ENCODE peak calls at places on chromosomes 6 and 20, in six cellular contexts. One of them, this sample, is unnamed.

GRCh38 chr6:5763407-5763806 is 243.3 kb downstream of the NRN1 start:
- DNase-seq in endodermal cell: peak
- DNase-seq in HCT116: no peak
- DNase-seq in kidney: no peak
- DNase-seq in endothelial cell of umbilical vein: no peak
- DNase-seq in neural progenitor cell: no peak
- DNase-seq in this sample: peak

GRCh38 chr6:6025736-6026135 is 19.0 kb upstream of the NRN1 start:
- DNase-seq in endodermal cell: no peak
- DNase-seq in endothelial cell of umbilical vein: no peak
- DNase-seq in neural progenitor cell: no peak
- DNase-seq in HCT116: no peak
- DNase-seq in kidney: no peak
- DNase-seq in this sample: no peak

GRCh38 chr6:114997813-114998292 is 655.0 kb upstream of the HS3ST5 start:
- DNase-seq in endothelial cell of umbilical vein: no peak
- DNase-seq in neural progenitor cell: no peak
- DNase-seq in HCT116: no peak
- DNase-seq in endodermal cell: no peak
- DNase-seq in kidney: no peak
- DNase-seq in this sample: peak

GRCh38 chr6:122800906-122801305 is 11.8 kb downstream of the SMPDL3A start:
- DNase-seq in HCT116: no peak
- DNase-seq in endodermal cell: no peak
- DNase-seq in neural progenitor cell: no peak
- DNase-seq in endothelial cell of umbilical vein: no peak
- DNase-seq in kidney: no peak
- DNase-seq in this sample: no peak

GRCh38 chr6:62971976-62972658 is 239.2 kb upstream of the FKBP1C start:
- DNase-seq in endodermal cell: no peak
- DNase-seq in HCT116: no peak
- DNase-seq in endothelial cell of umbilical vein: no peak
- DNase-seq in kidney: no peak
- DNase-seq in neural progenitor cell: no peak
- DNase-seq in this sample: no peak

GRCh38 chr6:35417979-35418661 is 34.0 kb upstream of the FANCE start:
- DNase-seq in endothelial cell of umbilical vein: no peak
- DNase-seq in HCT116: no peak
- DNase-seq in kidney: no peak
- DNase-seq in neural progenitor cell: no peak
- DNase-seq in endodermal cell: no peak
- DNase-seq in this sample: no peak

GRCh38 chr20:21145424-21145823 is 19.5 kb downstream of the KIZ start:
- DNase-seq in kidney: no peak
- DNase-seq in endothelial cell of umbilical vein: no peak
- DNase-seq in neural progenitor cell: no peak
- DNase-seq in endodermal cell: no peak
- DNase-seq in HCT116: no peak
- DNase-seq in this sample: no peak

GRCh38 chr20:64138276-64138815 is 25.9 kb upstream of the MYT1 start:
- DNase-seq in endothelial cell of umbilical vein: no peak
- DNase-seq in neural progenitor cell: no peak
- DNase-seq in kidney: peak
- DNase-seq in endodermal cell: no peak
- DNase-seq in HCT116: no peak
- DNase-seq in this sample: no peak

GRCh38 chr6:106162926-106163325 is 76.8 kb downstream of the PRDM1 start:
- DNase-seq in endodermal cell: no peak
- DNase-seq in kidney: no peak
- DNase-seq in endothelial cell of umbilical vein: no peak
- DNase-seq in HCT116: no peak
- DNase-seq in neural progenitor cell: no peak
- DNase-seq in this sample: no peak

GRCh38 chr20:23710771-23711170 is 21.9 kb upstream of the CST4 start:
- DNase-seq in HCT116: no peak
- DNase-seq in kidney: no peak
- DNase-seq in endodermal cell: no peak
- DNase-seq in neural progenitor cell: no peak
- DNase-seq in endothelial cell of umbilical vein: no peak
- DNase-seq in this sample: no peak

GRCh38 chr6:154382707-154383106 is 26.1 kb upstream of the IPCEF1 start:
- DNase-seq in kidney: no peak
- DNase-seq in endodermal cell: no peak
- DNase-seq in neural progenitor cell: no peak
- DNase-seq in endothelial cell of umbilical vein: no peak
- DNase-seq in HCT116: no peak
- DNase-seq in this sample: no peak

GRCh38 chr20:43220612-43221011 is 30.9 kb upstream of the PTPRT start:
- DNase-seq in HCT116: no peak
- DNase-seq in neural progenitor cell: no peak
- DNase-seq in endodermal cell: no peak
- DNase-seq in kidney: no peak
- DNase-seq in endothelial cell of umbilical vein: no peak
- DNase-seq in this sample: no peak

GRCh38 chr6:75147512-75147911 is 58.3 kb downstream of the COL12A1 start:
- DNase-seq in endodermal cell: no peak
- DNase-seq in endothelial cell of umbilical vein: no peak
- DNase-seq in kidney: no peak
- DNase-seq in HCT116: no peak
- DNase-seq in neural progenitor cell: no peak
- DNase-seq in this sample: peak

GRCh38 chr6:122122202-122122601 is 277.2 kb upstream of the HSF2 start:
- DNase-seq in HCT116: no peak
- DNase-seq in endodermal cell: no peak
- DNase-seq in endothelial cell of umbilical vein: no peak
- DNase-seq in neural progenitor cell: no peak
- DNase-seq in kidney: no peak
- DNase-seq in this sample: no peak

GRCh38 chr6:33909737-33910136 is 105.9 kb upstream of the MLN start:
- DNase-seq in endodermal cell: no peak
- DNase-seq in kidney: no peak
- DNase-seq in neural progenitor cell: no peak
- DNase-seq in HCT116: no peak
- DNase-seq in endothelial cell of umbilical vein: no peak
- DNase-seq in this sample: no peak

GRCh38 chr20:6058684-6059295 is 4.9 kb upstream of the LRRN4 start:
- DNase-seq in kidney: no peak
- DNase-seq in HCT116: no peak
- DNase-seq in endodermal cell: peak
- DNase-seq in neural progenitor cell: no peak
- DNase-seq in endothelial cell of umbilical vein: no peak
- DNase-seq in this sample: no peak

GRCh38 chr6:140401666-140402255 is 1027.3 kb upstream of the CITED2 start:
- DNase-seq in kidney: no peak
- DNase-seq in endothelial cell of umbilical vein: no peak
- DNase-seq in endodermal cell: no peak
- DNase-seq in HCT116: no peak
- DNase-seq in neural progenitor cell: no peak
- DNase-seq in this sample: peak

GRCh38 chr6:13290335-13290734 is 38.0 kb downstream of the TBC1D7 start:
- DNase-seq in endothelial cell of umbilical vein: no peak
- DNase-seq in neural progenitor cell: no peak
- DNase-seq in kidney: no peak
- DNase-seq in HCT116: no peak
- DNase-seq in endodermal cell: no peak
- DNase-seq in this sample: no peak

GRCh38 chr20:56582557-56582956 is 46.5 kb upstream of the TFAP2C start:
- DNase-seq in endodermal cell: no peak
- DNase-seq in endothelial cell of umbilical vein: no peak
- DNase-seq in HCT116: no peak
- DNase-seq in neural progenitor cell: no peak
- DNase-seq in kidney: no peak
- DNase-seq in this sample: no peak

GRCh38 chr6:74268821-74269600 is 573.0 kb downstream of the CD109 start:
- DNase-seq in endodermal cell: no peak
- DNase-seq in kidney: no peak
- DNase-seq in HCT116: no peak
- DNase-seq in neural progenitor cell: no peak
- DNase-seq in endothelial cell of umbilical vein: no peak
- DNase-seq in this sample: no peak

GRCh38 chr20:36644032-36644712 is 1.8 kb downstream of the SLA2 start:
- DNase-seq in kidney: no peak
- DNase-seq in endothelial cell of umbilical vein: no peak
- DNase-seq in neural progenitor cell: no peak
- DNase-seq in HCT116: no peak
- DNase-seq in endodermal cell: no peak
- DNase-seq in this sample: no peak

GRCh38 chr20:41701596-41702350 is 83.6 kb upstream of the CHD6 start:
- DNase-seq in HCT116: no peak
- DNase-seq in endothelial cell of umbilical vein: no peak
- DNase-seq in kidney: no peak
- DNase-seq in endodermal cell: peak
- DNase-seq in neural progenitor cell: peak
- DNase-seq in this sample: no peak

GRCh38 chr6:3052481-3053230 is 15.6 kb upstream of the RIPK1 start:
- DNase-seq in neural progenitor cell: peak
- DNase-seq in kidney: no peak
- DNase-seq in endothelial cell of umbilical vein: no peak
- DNase-seq in endodermal cell: peak
- DNase-seq in HCT116: no peak
- DNase-seq in this sample: no peak

GRCh38 chr6:118206221-118206620 is 299.2 kb downstream of the SLC35F1 start:
- DNase-seq in kidney: no peak
- DNase-seq in HCT116: no peak
- DNase-seq in endothelial cell of umbilical vein: no peak
- DNase-seq in endodermal cell: no peak
- DNase-seq in neural progenitor cell: no peak
- DNase-seq in this sample: no peak

GRCh38 chr6:123551939-123552707 is 84.6 kb downstream of the TRDN start:
- DNase-seq in endothelial cell of umbilical vein: peak
- DNase-seq in endodermal cell: no peak
- DNase-seq in HCT116: no peak
- DNase-seq in kidney: no peak
- DNase-seq in neural progenitor cell: no peak
- DNase-seq in this sample: no peak

GRCh38 chr6:132792510-132792909 is 5.9 kb downstream of the SLC18B1 start:
- DNase-seq in HCT116: no peak
- DNase-seq in endodermal cell: no peak
- DNase-seq in neural progenitor cell: no peak
- DNase-seq in kidney: no peak
- DNase-seq in endothelial cell of umbilical vein: no peak
- DNase-seq in this sample: no peak

DNA sequence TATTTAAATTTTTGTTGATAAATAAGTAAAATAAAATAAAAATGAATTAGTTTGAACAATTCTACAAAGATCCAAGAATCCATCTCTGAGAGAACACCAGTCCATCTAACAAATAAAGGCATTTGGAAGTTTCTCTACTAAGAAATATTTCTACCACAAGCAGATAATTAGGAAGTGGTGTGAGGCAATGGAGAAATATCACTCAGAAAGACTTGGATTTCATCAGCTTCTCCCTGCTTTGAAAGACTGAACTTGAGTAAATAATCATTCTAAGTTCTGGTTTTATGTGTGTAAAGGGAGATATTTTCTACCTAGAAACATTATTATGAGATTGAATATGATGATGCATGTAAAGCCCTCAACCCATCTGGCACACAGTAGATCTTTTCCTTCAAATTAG is 17.8 kb upstream of the TCF21 start:
- DNase-seq in HCT116: no peak
- DNase-seq in endodermal cell: no peak
- DNase-seq in endothelial cell of umbilical vein: no peak
- DNase-seq in kidney: no peak
- DNase-seq in neural progenitor cell: no peak
- DNase-seq in this sample: peak
- H3K9ac ChIP-seq in HCT116: no peak
- H3K9ac ChIP-seq in endodermal cell: no peak
- H3K9ac ChIP-seq in endothelial cell of umbilical vein: no peak
- H3K9ac ChIP-seq in kidney: no peak
- H3K9ac ChIP-seq in neural progenitor cell: no peak
- H3K9ac ChIP-seq in this sample: no peak

GRCh38 chr6:84764332-84765049 is at the start of gene TBX18:
- DNase-seq in neural progenitor cell: peak
- DNase-seq in kidney: peak
- DNase-seq in HCT116: peak
- DNase-seq in endodermal cell: peak
- DNase-seq in endothelial cell of umbilical vein: peak
- DNase-seq in this sample: peak
- H3K9ac ChIP-seq in neural progenitor cell: no peak
- H3K9ac ChIP-seq in kidney: no peak
- H3K9ac ChIP-seq in HCT116: peak
- H3K9ac ChIP-seq in endodermal cell: no peak
- H3K9ac ChIP-seq in endothelial cell of umbilical vein: peak
- H3K9ac ChIP-seq in this sample: peak

GRCh38 chr6:127343753-127344659 is 597 bp upstream of the ECHDC1 start:
- DNase-seq in endothelial cell of umbilical vein: peak
- DNase-seq in HCT116: no peak
- DNase-seq in endodermal cell: peak
- DNase-seq in kidney: no peak
- DNase-seq in neural progenitor cell: peak
- DNase-seq in this sample: peak

GRCh38 chr6:127340171-127340570 is 3.2 kb downstream of the ECHDC1 start:
- DNase-seq in neural progenitor cell: no peak
- DNase-seq in HCT116: no peak
- DNase-seq in kidney: no peak
- DNase-seq in endothelial cell of umbilical vein: no peak
- DNase-seq in endodermal cell: no peak
- DNase-seq in this sample: no peak

GRCh38 chr6:127342946-127343752 is at the start of gene ECHDC1:
- DNase-seq in kidney: peak
- DNase-seq in neural progenitor cell: peak
- DNase-seq in endodermal cell: peak
- DNase-seq in HCT116: peak
- DNase-seq in endothelial cell of umbilical vein: peak
- DNase-seq in this sample: peak

GRCh38 chr6:127341471-127342202 is 1.8 kb downstream of the ECHDC1 start:
- DNase-seq in HCT116: no peak
- DNase-seq in endodermal cell: no peak
- DNase-seq in kidney: no peak
- DNase-seq in neural progenitor cell: no peak
- DNase-seq in endothelial cell of umbilical vein: no peak
- DNase-seq in this sample: no peak

DNA sequence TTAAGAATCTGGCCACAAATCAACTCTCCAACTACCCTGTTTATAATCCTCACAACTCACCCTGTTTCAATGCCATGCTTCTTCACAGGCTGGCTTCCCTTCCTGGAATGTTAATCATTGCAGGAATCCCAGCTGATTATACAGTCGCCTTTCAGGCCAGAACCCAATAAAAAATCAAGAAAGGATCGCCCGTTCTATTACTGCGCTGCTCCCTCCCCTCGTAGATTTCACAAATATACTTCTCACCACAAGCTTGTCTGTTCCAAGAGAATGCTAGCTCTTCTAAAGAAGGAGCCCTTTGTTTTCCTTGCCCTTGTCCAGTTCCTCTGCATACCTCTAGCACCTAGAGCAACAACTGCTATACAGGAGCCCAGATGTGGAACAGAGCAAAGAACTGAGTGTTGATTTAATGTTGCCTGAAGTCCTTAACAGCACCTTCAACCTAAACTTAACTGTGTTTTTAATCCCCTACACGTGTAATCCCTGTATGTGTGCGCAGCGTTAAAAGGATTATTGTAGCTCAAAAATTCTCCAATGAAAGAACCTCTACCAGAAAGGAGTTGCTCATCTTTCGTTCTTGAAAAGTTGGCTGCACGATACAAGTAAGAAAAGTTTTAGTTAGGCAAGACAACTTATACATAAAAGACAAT is 988 bp downstream of the ECHDC1 start:
- DNase-seq in HCT116: no peak
- DNase-seq in endothelial cell of umbilical vein: peak
- DNase-seq in kidney: no peak
- DNase-seq in endodermal cell: peak
- DNase-seq in neural progenitor cell: peak
- DNase-seq in this sample: peak
- H3K9ac ChIP-seq in HCT116: peak
- H3K9ac ChIP-seq in endothelial cell of umbilical vein: peak
- H3K9ac ChIP-seq in kidney: peak
- H3K9ac ChIP-seq in endodermal cell: peak
- H3K9ac ChIP-seq in neural progenitor cell: peak
- H3K9ac ChIP-seq in this sample: peak

GRCh38 chr20:35279040-35279439 is 1.1 kb upstream of the MMP24OS start:
- DNase-seq in HCT116: no peak
- DNase-seq in endodermal cell: no peak
- DNase-seq in endothelial cell of umbilical vein: no peak
- DNase-seq in neural progenitor cell: no peak
- DNase-seq in kidney: peak
- DNase-seq in this sample: no peak
- H3K9ac ChIP-seq in HCT116: peak
- H3K9ac ChIP-seq in endodermal cell: no peak
- H3K9ac ChIP-seq in endothelial cell of umbilical vein: no peak
- H3K9ac ChIP-seq in neural progenitor cell: no peak
- H3K9ac ChIP-seq in kidney: peak
- H3K9ac ChIP-seq in this sample: no peak

This sample was measured in adipocyte.